ENCODE peak calls at places on chromosome 11, in ten cellular contexts. Y is upper lobe of right lung, D is endothelial cell of umbilical vein, P is kidney epithelial cell, X is brain microvascular endothelial cell, L is IMR-90, G is PC-3, A is GM12865, S is thoracic aorta, N is dorsolateral prefrontal cortex. F is an unnamed sample.
A peak's percentile ranks its signal among the peaks of the same experiment; 100 is the strongest.

GRCh38 chr11:1916132-1916985 is 3.1 kb upstream of the TNNT3 start:
- DNase-seq in Y (peak; percentile 57), D (no peak), P (no peak), X (no peak), L (no peak), G (no peak), A (peak; percentile 62), S (no peak), N (no peak), F (no peak)

GRCh38 chr11:9643751-9644150 is 20.1 kb upstream of the SWAP70 start:
- DNase-seq in Y (no peak), D (no peak), P (no peak), X (no peak), L (no peak), G (no peak), A (peak; percentile 49), S (no peak), N (no peak), F (no peak)

GRCh38 chr11:54832676-54833075 is 126.0 kb downstream of the OR4A5 start:
- DNase-seq in Y (no peak), D (no peak), P (no peak), X (no peak), L (no peak), G (no peak), A (no peak), S (no peak), N (no peak), F (no peak)

GRCh38 chr11:19846654-19847330 is 134.2 kb downstream of the NAV2 start:
- DNase-seq in Y (no peak), D (no peak), P (no peak), X (peak; percentile 86), L (peak; percentile 30), G (no peak), A (no peak), S (no peak), N (no peak), F (peak; percentile 15)

GRCh38 chr11:120858740-120859139 is 165.2 kb upstream of the TBCEL start:
- DNase-seq in Y (no peak), D (peak; percentile 19), P (no peak), X (peak; percentile 28), L (peak; percentile 25), G (peak; percentile 19), A (no peak), S (no peak), N (no peak), F (no peak)

GRCh38 chr11:19200410-19201201 is 1.2 kb downstream of the CSRP3 start:
- DNase-seq in Y (no peak), D (peak; percentile 63), P (peak; percentile 63), X (no peak), L (peak; percentile 70), G (peak; percentile 89), A (no peak), S (no peak), N (no peak), F (no peak)

GRCh38 chr11:133227674-133228111 is 304.6 kb downstream of the OPCML start:
- DNase-seq in Y (no peak), D (no peak), P (no peak), X (no peak), L (no peak), G (no peak), A (no peak), S (no peak), N (no peak), F (no peak)

GRCh38 chr11:20512869-20513268 is 86.5 kb upstream of the SLC6A5 start:
- DNase-seq in Y (no peak), D (no peak), P (no peak), X (no peak), L (no peak), G (no peak), A (no peak), S (no peak), N (no peak), F (no peak)

GRCh38 chr11:57131080-57131790 is 50.5 kb upstream of the LRRC55 start:
- DNase-seq in Y (no peak), D (peak; percentile 47), P (no peak), X (peak; percentile 14), L (peak; percentile 13), G (peak; percentile 65), A (peak; percentile 8), S (no peak), N (no peak), F (peak; percentile 49)

GRCh38 chr11:64340671-64341335 is 799 bp downstream of the CCDC88B start:
- DNase-seq in Y (peak; percentile 86), D (peak; percentile 28), P (no peak), X (no peak), L (no peak), G (no peak), A (peak; percentile 82), S (no peak), N (no peak), F (no peak)

GRCh38 chr11:134584706-134585445 is 172.8 kb upstream of the B3GAT1 start:
- DNase-seq in Y (peak; percentile 65), D (no peak), P (no peak), X (no peak), L (no peak), G (no peak), A (no peak), S (no peak), N (no peak), F (peak; percentile 90)

GRCh38 chr11:2548596-2548995 is 103.8 kb downstream of the KCNQ1 start:
- DNase-seq in Y (peak; percentile 39), D (no peak), P (no peak), X (no peak), L (no peak), G (no peak), A (no peak), S (no peak), N (no peak), F (no peak)

GRCh38 chr11:44324787-44325525 is 15.0 kb upstream of the ALX4 start:
- DNase-seq in Y (peak; percentile 28), D (no peak), P (no peak), X (no peak), L (no peak), G (peak; percentile 17), A (no peak), S (no peak), N (no peak), F (no peak)

GRCh38 chr11:36057372-36058045 is 113.6 kb downstream of the LDLRAD3 start:
- DNase-seq in Y (no peak), D (peak; percentile 94), P (no peak), X (peak; percentile 42), L (no peak), G (no peak), A (no peak), S (no peak), N (no peak), F (peak; percentile 19)

GRCh38 chr11:12272821-12273617 is 104.4 kb upstream of the PARVA start:
- DNase-seq in Y (no peak), D (no peak), P (no peak), X (peak; percentile 73), L (peak; percentile 61), G (peak; percentile 31), A (no peak), S (no peak), N (no peak), F (no peak)

GRCh38 chr11:65329944-65330403 is 3.7 kb upstream of the DPF2 start:
- DNase-seq in Y (no peak), D (peak; percentile 88), P (peak; percentile 62), X (peak; percentile 93), L (peak; percentile 92), G (peak; percentile 98), A (peak; percentile 92), S (peak; percentile 79), N (peak; percentile 80), F (peak; percentile 93)

GRCh38 chr11:6626971-6627761 is 7.9 kb upstream of the TPP1 start:
- DNase-seq in Y (no peak), D (no peak), P (no peak), X (no peak), L (no peak), G (no peak), A (no peak), S (no peak), N (no peak), F (no peak)

GRCh38 chr11:68750988-68751325 is 363 bp downstream of the TESMIN start:
- DNase-seq in Y (no peak), D (no peak), P (no peak), X (no peak), L (no peak), G (no peak), A (no peak), S (no peak), N (no peak), F (no peak)
- H3K4me3 ChIP-seq in Y (peak overlapping the region; percentile 42), D (no peak overlapping the region), P (peak overlapping the region; percentile 45), X (no peak overlapping the region), L (peak overlapping the region; percentile 65), G (peak overlapping the region; percentile 69), A (no peak overlapping the region), S (peak overlapping the region; percentile 73), N (peak overlapping the region; percentile 43), F (no peak overlapping the region)

DNA sequence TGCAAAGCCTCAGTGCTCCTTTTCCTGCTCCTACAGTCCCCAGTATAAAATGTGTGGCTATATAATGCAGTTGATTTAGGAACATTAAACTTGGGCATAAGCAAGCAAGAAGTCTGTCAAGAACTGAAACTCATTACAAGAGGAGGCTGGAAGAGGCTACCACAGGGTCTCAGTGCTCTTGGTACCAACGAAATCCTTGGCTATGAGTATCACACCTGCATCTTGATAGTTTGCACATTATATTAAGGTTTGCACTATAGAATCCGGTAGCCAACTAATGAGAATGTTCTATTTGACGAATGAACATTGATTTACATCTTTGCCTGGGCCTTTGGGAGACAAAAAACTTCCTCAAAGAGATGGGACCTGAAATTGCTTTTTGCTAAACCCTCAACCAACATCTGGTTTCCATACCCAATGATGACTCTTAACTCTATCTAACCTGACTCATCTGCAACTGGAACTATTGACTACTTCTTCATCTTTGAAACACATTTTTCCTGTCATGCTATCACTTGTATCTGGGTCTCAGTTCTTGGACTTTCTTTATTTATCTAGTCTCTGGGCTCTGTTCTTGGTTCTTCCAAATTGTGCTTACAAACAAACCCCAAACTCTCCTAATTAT is 207.2 kb upstream of the CTSC start:
- DNase-seq in Y (no peak), D (no peak), P (no peak), X (no peak), L (peak; percentile 41), G (no peak), A (no peak), S (no peak), N (no peak), F (no peak)
- TF ChIP-seq CTCF in Y (no peak), D (no peak), P (no peak), X (no peak), L (no peak), G (peak; percentile 8), A (no peak), S (no peak), N (no peak), F (no peak)

GRCh38 chr11:101129203-101129943 is at the start of gene PGR:
- DNase-seq in Y (peak; percentile 70), D (no peak), P (no peak), X (no peak), L (no peak), G (no peak), A (no peak), S (peak; percentile 28), N (no peak), F (peak; percentile 70)
- H3K4me3 ChIP-seq in Y (peak within 1 kb of the TSS; percentile 54), D (no peak within 1 kb of the TSS), P (no peak within 1 kb of the TSS), X (no peak within 1 kb of the TSS), L (no peak within 1 kb of the TSS), G (no peak within 1 kb of the TSS), A (no peak within 1 kb of the TSS), S (peak within 1 kb of the TSS; percentile 92), N (peak within 1 kb of the TSS; percentile 61), F (no peak within 1 kb of the TSS)

DNA sequence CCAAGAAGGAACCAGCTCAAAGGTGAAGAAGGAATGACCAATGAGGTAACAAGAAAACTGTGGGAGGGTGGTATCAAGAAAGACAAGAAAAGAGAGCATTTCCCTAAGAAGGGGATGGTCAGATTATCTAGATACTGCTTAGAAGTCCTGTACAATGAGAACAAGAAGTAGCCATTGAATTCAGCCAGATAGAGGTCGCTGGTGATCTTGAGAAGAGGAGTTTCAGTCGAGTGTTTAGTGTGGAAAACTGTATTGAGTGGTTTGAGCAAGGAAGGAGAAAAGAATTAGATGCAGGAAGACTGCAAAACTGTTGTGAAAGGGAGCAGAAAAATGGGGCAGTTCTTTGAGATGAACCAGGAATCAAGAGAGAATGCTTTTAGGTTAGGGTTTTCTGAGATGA is 74.6 kb upstream of the FAT3 start:
- DNase-seq in Y (no peak), D (no peak), P (no peak), X (no peak), L (peak; percentile 1), G (peak; percentile 19), A (no peak), S (no peak), N (no peak), F (no peak)
- TF ChIP-seq CTCF in Y (no peak), D (no peak), P (no peak), X (peak; percentile 24), L (no peak), G (peak; percentile 22), A (no peak), S (no peak), N (no peak), F (no peak)

F was measured in thyroid gland.